ENCODE peak calls at places on chromosomes 4 and X, in eight cellular contexts. O is ELF-1; Q is hypothalamus; F is ecto neural progenitor cell; M is stimulated activated CD4-positive, alpha-beta T cell treated with anti-CD3 and anti-CD28 coated beads, Interleukin-1b, Interleukin-23, amount 100 ng/mL, for 24 hours; W is NCI-H1105; J is fibroblast of villous mesenchyme; A is HTR-8/SVneo. K is an unnamed sample.

GRCh38 chr4:23885943-23886590 is 3.8 kb downstream of the PPARGC1A start:
- DNase-seq in O (no peak), Q (no peak), F (no peak), M (no peak), W (no peak), J (no peak), A (no peak), K (no peak)

GRCh38 chrX:31658360-31658759 is 586.5 kb upstream of the FTHL17 start:
- DNase-seq in O (no peak), Q (no peak), F (no peak), M (no peak), W (peak; percentile 0), J (peak; percentile 34), A (peak; percentile 8), K (no peak)

GRCh38 chr4:33649015-33649414 is 2595.3 kb downstream of the ARAP2 start:
- DNase-seq in O (peak; percentile 2), Q (no peak), F (no peak), M (no peak), W (no peak), J (peak; percentile 66), A (peak; percentile 5), K (no peak)

GRCh38 chr4:8144359-8144758 is 14.3 kb downstream of the ABLIM2 start:
- DNase-seq in O (peak; percentile 28), Q (peak; percentile 47), F (no peak), M (no peak), W (no peak), J (peak; percentile 4), A (no peak), K (no peak)

GRCh38 chr4:137623013-137623412 is 90.7 kb upstream of the PCDH18 start:
- DNase-seq in O (peak; percentile 4), Q (no peak), F (no peak), M (no peak), W (no peak), J (peak; percentile 26), A (no peak), K (no peak)

GRCh38 chrX:2967998-2968909 is 38.1 kb upstream of the ARSH start:
- DNase-seq in O (peak; percentile 82), Q (peak; percentile 34), F (peak; percentile 52), M (no peak), W (no peak), J (peak; percentile 38), A (no peak), K (peak; percentile 32)

GRCh38 chrX:107465932-107466620 is 16.6 kb downstream of the FRMPD3 start:
- DNase-seq in O (no peak), Q (no peak), F (no peak), M (no peak), W (no peak), J (no peak), A (no peak), K (no peak)

GRCh38 chrX:64184396-64184795 is 21.1 kb downstream of the AMER1 start:
- DNase-seq in O (no peak), Q (no peak), F (no peak), M (no peak), W (no peak), J (no peak), A (no peak), K (no peak)

GRCh38 chrX:71616672-71617529 is 1.4 kb downstream of the CXCR3 start:
- DNase-seq in O (no peak), Q (no peak), F (no peak), M (no peak), W (no peak), J (no peak), A (no peak), K (peak; percentile 68)

GRCh38 chr4:186037692-186038658 is 31.0 kb upstream of the TLR3 start:
- DNase-seq in O (peak; percentile 85), Q (peak; percentile 7), F (no peak), M (no peak), W (peak; percentile 33), J (peak; percentile 89), A (peak; percentile 79), K (peak; percentile 13)

GRCh38 chr4:60396680-60397079 is 803.4 kb upstream of the ADGRL3 start:
- DNase-seq in O (no peak), Q (no peak), F (no peak), M (no peak), W (no peak), J (no peak), A (no peak), K (no peak)

GRCh38 chr4:687975-688694 is 816 bp downstream of the SLC49A3 start:
- DNase-seq in O (peak; percentile 68), Q (no peak), F (no peak), M (no peak), W (no peak), J (no peak), A (no peak), K (no peak)

GRCh38 chrX:13194291-13195103 is 125.4 kb downstream of the ATXN3L start:
- DNase-seq in O (no peak), Q (no peak), F (no peak), M (no peak), W (peak; percentile 72), J (peak; percentile 27), A (no peak), K (no peak)

GRCh38 chr4:139599594-139600374 is 43.8 kb upstream of the SETD7 start:
- DNase-seq in O (no peak), Q (no peak), F (no peak), M (no peak), W (no peak), J (no peak), A (no peak), K (no peak)

GRCh38 chr4:3660086-3660927 is 105.9 kb upstream of the ADRA2C start:
- DNase-seq in O (peak; percentile 56), Q (peak; percentile 23), F (peak; percentile 76), M (no peak), W (peak; percentile 43), J (no peak), A (no peak), K (no peak)

GRCh38 chrX:120603707-120604358 is at the start of gene MCTS1:
- DNase-seq in O (peak; percentile 98), Q (peak; percentile 40), F (peak; percentile 82), M (peak; percentile 52), W (peak; percentile 91), J (peak; percentile 96), A (peak; percentile 50), K (peak; percentile 87)

GRCh38 chr4:6772223-6772928 is 10.2 kb upstream of the KIAA0232 start:
- DNase-seq in O (peak; percentile 71), Q (no peak), F (no peak), M (no peak), W (no peak), J (no peak), A (peak; percentile 67), K (no peak)

GRCh38 chr4:1608821-1609500 is 75.2 kb downstream of the FAM53A start:
- DNase-seq in O (no peak), Q (no peak), F (no peak), M (no peak), W (no peak), J (no peak), A (no peak), K (no peak)

GRCh38 chr4:168751263-168752225 is 254.7 kb downstream of the PALLD start:
- DNase-seq in O (no peak), Q (no peak), F (no peak), M (no peak), W (no peak), J (peak; percentile 82), A (no peak), K (no peak)

GRCh38 chr4:131091896-131092295 is 1995.9 kb downstream of the C4orf33 start:
- DNase-seq in O (no peak), Q (no peak), F (no peak), M (no peak), W (no peak), J (peak; percentile 45), A (peak; percentile 14), K (no peak)

GRCh38 chr4:139809207-139810157 is 143.9 kb downstream of the MGST2 start:
- DNase-seq in O (no peak), Q (no peak), F (no peak), M (no peak), W (no peak), J (no peak), A (no peak), K (no peak)

GRCh38 chr4:141391293-141391692 is 170.6 kb downstream of the ZNF330 start:
- DNase-seq in O (no peak), Q (no peak), F (no peak), M (no peak), W (no peak), J (no peak), A (no peak), K (no peak)

GRCh38 chr4:22679518-22679897 is 13.2 kb upstream of the GBA3 start:
- DNase-seq in O (no peak), Q (no peak), F (no peak), M (no peak), W (no peak), J (peak; percentile 10), A (no peak), K (no peak)